ENCODE peak calls at places on chromosomes 16 and 17, in seven cellular contexts. One of them, this sample, is unnamed.

GRCh38 chr16:10103096-10103495 is 79.1 kb downstream of the GRIN2A start:
- DNase-seq in IMR-90: no peak
- DNase-seq in lower leg skin: no peak
- DNase-seq in esophagus muscularis mucosa: no peak
- DNase-seq in body of pancreas: no peak
- DNase-seq in esophagus squamous epithelium: no peak
- DNase-seq in HepG2: no peak
- DNase-seq in this sample: no peak

GRCh38 chr16:29645699-29646187 is 17.3 kb upstream of the SPN start:
- DNase-seq in IMR-90: no peak
- DNase-seq in lower leg skin: no peak
- DNase-seq in esophagus muscularis mucosa: no peak
- DNase-seq in body of pancreas: no peak
- DNase-seq in esophagus squamous epithelium: no peak
- DNase-seq in HepG2: peak
- DNase-seq in this sample: no peak

GRCh38 chr17:42683407-42684031 is 1.2 kb downstream of the CNTNAP1 start:
- DNase-seq in IMR-90: peak
- DNase-seq in lower leg skin: no peak
- DNase-seq in esophagus muscularis mucosa: no peak
- DNase-seq in body of pancreas: no peak
- DNase-seq in esophagus squamous epithelium: no peak
- DNase-seq in HepG2: no peak
- DNase-seq in this sample: no peak

GRCh38 chr16:56068314-56068713 is 123.0 kb upstream of the GNAO1 start:
- DNase-seq in IMR-90: no peak
- DNase-seq in lower leg skin: no peak
- DNase-seq in esophagus muscularis mucosa: no peak
- DNase-seq in body of pancreas: no peak
- DNase-seq in esophagus squamous epithelium: no peak
- DNase-seq in HepG2: no peak
- DNase-seq in this sample: no peak

GRCh38 chr17:64984181-64984580 is 64.9 kb upstream of the LRRC37A3 start:
- DNase-seq in IMR-90: no peak
- DNase-seq in lower leg skin: no peak
- DNase-seq in esophagus muscularis mucosa: no peak
- DNase-seq in body of pancreas: no peak
- DNase-seq in esophagus squamous epithelium: no peak
- DNase-seq in HepG2: no peak
- DNase-seq in this sample: no peak

GRCh38 chr17:18039535-18040286 is 503 bp downstream of the GID4 start:
- DNase-seq in IMR-90: no peak
- DNase-seq in lower leg skin: no peak
- DNase-seq in esophagus muscularis mucosa: no peak
- DNase-seq in body of pancreas: peak
- DNase-seq in esophagus squamous epithelium: no peak
- DNase-seq in HepG2: no peak
- DNase-seq in this sample: peak

GRCh38 chr16:51359141-51359960 is 208.3 kb upstream of the SALL1 start:
- DNase-seq in IMR-90: peak
- DNase-seq in lower leg skin: no peak
- DNase-seq in esophagus muscularis mucosa: no peak
- DNase-seq in body of pancreas: no peak
- DNase-seq in esophagus squamous epithelium: no peak
- DNase-seq in HepG2: no peak
- DNase-seq in this sample: no peak

GRCh38 chr16:24504467-24505345 is 34.7 kb upstream of the RBBP6 start:
- DNase-seq in IMR-90: peak
- DNase-seq in lower leg skin: peak
- DNase-seq in esophagus muscularis mucosa: no peak
- DNase-seq in body of pancreas: peak
- DNase-seq in esophagus squamous epithelium: no peak
- DNase-seq in HepG2: peak
- DNase-seq in this sample: peak

GRCh38 chr16:73176577-73177013 is 128.7 kb upstream of the ZFHX3 start:
- DNase-seq in IMR-90: peak
- DNase-seq in lower leg skin: no peak
- DNase-seq in esophagus muscularis mucosa: no peak
- DNase-seq in body of pancreas: no peak
- DNase-seq in esophagus squamous epithelium: no peak
- DNase-seq in HepG2: peak
- DNase-seq in this sample: peak

GRCh38 chr17:74125160-74125559 is 78.3 kb upstream of the RPL38 start:
- DNase-seq in IMR-90: no peak
- DNase-seq in lower leg skin: no peak
- DNase-seq in esophagus muscularis mucosa: no peak
- DNase-seq in body of pancreas: no peak
- DNase-seq in esophagus squamous epithelium: no peak
- DNase-seq in HepG2: no peak
- DNase-seq in this sample: no peak

GRCh38 chr16:7182510-7183109 is 150.0 kb upstream of the RBFOX1 start:
- DNase-seq in IMR-90: no peak
- DNase-seq in lower leg skin: no peak
- DNase-seq in esophagus muscularis mucosa: no peak
- DNase-seq in body of pancreas: no peak
- DNase-seq in esophagus squamous epithelium: no peak
- DNase-seq in HepG2: no peak
- DNase-seq in this sample: no peak

GRCh38 chr17:68431661-68432071 is 25.6 kb downstream of the WIPI1 start:
- DNase-seq in IMR-90: peak
- DNase-seq in lower leg skin: no peak
- DNase-seq in esophagus muscularis mucosa: no peak
- DNase-seq in body of pancreas: no peak
- DNase-seq in esophagus squamous epithelium: no peak
- DNase-seq in HepG2: peak
- DNase-seq in this sample: peak

DNA sequence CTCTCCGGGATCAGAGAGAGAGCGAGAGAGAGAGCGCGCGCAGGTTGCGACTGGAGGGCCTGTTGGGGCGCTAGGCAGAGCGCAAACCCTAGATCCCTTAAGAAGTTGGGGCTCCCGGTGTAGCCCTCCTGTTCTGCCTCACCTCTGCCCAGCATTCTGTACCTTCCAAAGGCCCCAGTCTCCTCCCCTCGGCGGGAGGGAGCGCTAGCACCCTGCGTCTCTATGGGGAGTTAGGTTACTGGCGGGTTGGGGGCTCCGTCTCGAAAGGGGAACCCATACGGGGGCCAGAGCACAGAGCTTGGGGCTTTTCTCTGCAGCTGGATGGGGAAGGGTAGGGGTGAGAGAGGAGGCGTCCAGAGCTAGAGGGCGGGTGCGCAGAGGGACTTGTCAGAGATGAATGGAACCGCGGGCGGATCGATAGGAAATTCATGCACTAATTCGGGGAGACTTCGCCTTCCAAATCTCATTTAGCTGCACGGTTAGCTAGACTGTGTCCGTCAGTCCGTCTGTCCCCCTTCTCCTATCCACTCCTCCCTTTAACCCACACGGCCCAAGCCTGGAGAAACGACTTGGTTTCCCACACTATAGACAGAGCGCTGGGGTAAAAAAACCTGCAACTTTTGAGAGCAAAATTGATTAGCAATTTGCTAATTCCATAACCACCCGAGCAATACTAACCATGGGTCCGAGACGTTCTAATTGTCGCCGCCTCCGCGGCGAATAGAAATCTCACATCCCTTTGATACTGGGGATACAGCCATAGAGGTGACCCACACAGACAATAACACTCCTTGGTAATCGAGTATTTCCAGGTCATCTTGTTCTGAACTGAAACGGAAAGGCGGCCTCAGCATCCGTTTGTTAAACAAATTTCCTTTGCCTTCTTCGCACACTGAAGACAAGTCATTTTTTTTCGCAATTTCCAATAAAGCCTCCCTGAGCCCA is 738 bp upstream of the HOXB4 start:
- DNase-seq in IMR-90: peak
- DNase-seq in lower leg skin: no peak
- DNase-seq in esophagus muscularis mucosa: no peak
- DNase-seq in body of pancreas: no peak
- DNase-seq in esophagus squamous epithelium: no peak
- DNase-seq in HepG2: no peak
- DNase-seq in this sample: no peak
- TF ChIP-seq POLR2A in IMR-90: no peak
- TF ChIP-seq POLR2A in lower leg skin: no peak
- TF ChIP-seq POLR2A in esophagus muscularis mucosa: no peak
- TF ChIP-seq POLR2A in body of pancreas: no peak
- TF ChIP-seq POLR2A in esophagus squamous epithelium: no peak
- TF ChIP-seq POLR2A in HepG2: no peak
- TF ChIP-seq POLR2A in this sample: no peak

GRCh38 chr17:39739885-39740356 is 2.2 kb downstream of the GRB7 start:
- DNase-seq in IMR-90: no peak
- DNase-seq in lower leg skin: no peak
- DNase-seq in esophagus muscularis mucosa: no peak
- DNase-seq in body of pancreas: no peak
- DNase-seq in esophagus squamous epithelium: no peak
- DNase-seq in HepG2: peak
- DNase-seq in this sample: no peak

GRCh38 chr17:39737761-39738567 is at the start of gene GRB7:
- DNase-seq in IMR-90: no peak
- DNase-seq in lower leg skin: peak
- DNase-seq in esophagus muscularis mucosa: no peak
- DNase-seq in body of pancreas: peak
- DNase-seq in esophagus squamous epithelium: no peak
- DNase-seq in HepG2: peak
- DNase-seq in this sample: no peak

GRCh38 chr17:39738568-39738901 is 797 bp downstream of the GRB7 start:
- DNase-seq in IMR-90: no peak
- DNase-seq in lower leg skin: peak
- DNase-seq in esophagus muscularis mucosa: no peak
- DNase-seq in body of pancreas: peak
- DNase-seq in esophagus squamous epithelium: no peak
- DNase-seq in HepG2: peak
- DNase-seq in this sample: no peak

GRCh38 chr17:39740357-39741111 is 2.8 kb downstream of the GRB7 start:
- DNase-seq in IMR-90: peak
- DNase-seq in lower leg skin: peak
- DNase-seq in esophagus muscularis mucosa: no peak
- DNase-seq in body of pancreas: no peak
- DNase-seq in esophagus squamous epithelium: no peak
- DNase-seq in HepG2: peak
- DNase-seq in this sample: peak

GRCh38 chr17:39739020-39739884 is 1.5 kb downstream of the GRB7 start:
- DNase-seq in IMR-90: no peak
- DNase-seq in lower leg skin: peak
- DNase-seq in esophagus muscularis mucosa: no peak
- DNase-seq in body of pancreas: peak
- DNase-seq in esophagus squamous epithelium: no peak
- DNase-seq in HepG2: peak
- DNase-seq in this sample: no peak
- TF ChIP-seq POLR2A in IMR-90: no peak
- TF ChIP-seq POLR2A in lower leg skin: no peak
- TF ChIP-seq POLR2A in esophagus muscularis mucosa: no peak
- TF ChIP-seq POLR2A in body of pancreas: no peak
- TF ChIP-seq POLR2A in esophagus squamous epithelium: peak
- TF ChIP-seq POLR2A in HepG2: peak
- TF ChIP-seq POLR2A in this sample: no peak

GRCh38 chr17:57987582-57988300 is at the start of gene VEZF1:
- DNase-seq in IMR-90: peak
- DNase-seq in lower leg skin: peak
- DNase-seq in esophagus muscularis mucosa: peak
- DNase-seq in body of pancreas: peak
- DNase-seq in esophagus squamous epithelium: no peak
- DNase-seq in HepG2: peak
- DNase-seq in this sample: peak
- TF ChIP-seq POLR2A in IMR-90: no peak
- TF ChIP-seq POLR2A in lower leg skin: no peak
- TF ChIP-seq POLR2A in esophagus muscularis mucosa: peak
- TF ChIP-seq POLR2A in body of pancreas: no peak
- TF ChIP-seq POLR2A in esophagus squamous epithelium: peak
- TF ChIP-seq POLR2A in HepG2: peak
- TF ChIP-seq POLR2A in this sample: peak

DNA sequence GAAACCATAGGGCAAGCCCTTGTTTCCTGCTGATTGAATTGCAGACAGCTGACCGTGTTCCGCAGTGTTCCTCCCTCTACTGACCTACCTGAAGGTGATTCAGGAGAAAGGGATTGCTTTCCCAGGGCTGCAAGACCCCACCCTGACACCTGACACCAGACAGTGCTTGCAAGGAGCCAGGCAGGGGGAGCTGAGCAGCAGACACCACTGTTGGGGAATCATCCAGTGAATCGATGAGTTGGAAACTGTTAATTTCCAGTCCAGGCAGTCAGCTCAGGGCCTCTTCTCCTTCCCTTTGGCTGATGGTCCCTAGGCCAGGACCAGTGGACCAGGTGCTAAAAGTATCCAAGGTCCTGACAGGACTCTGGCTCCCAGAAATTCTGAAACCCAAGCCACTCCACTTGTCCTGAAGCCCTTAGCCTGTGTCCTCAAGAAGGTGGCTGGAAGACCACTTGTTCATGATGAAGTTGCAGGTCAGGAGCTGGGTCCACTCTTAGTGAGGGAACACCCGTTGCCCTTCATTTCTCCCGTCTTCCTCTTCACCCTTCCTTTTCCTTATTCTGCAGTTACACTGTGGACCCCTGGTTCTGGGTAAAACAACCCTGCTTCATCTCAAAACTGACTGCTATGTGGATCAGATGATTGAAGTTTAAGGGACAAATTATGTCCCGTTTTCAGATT is 9.5 kb upstream of the UNK start:
- DNase-seq in IMR-90: peak
- DNase-seq in lower leg skin: peak
- DNase-seq in esophagus muscularis mucosa: no peak
- DNase-seq in body of pancreas: no peak
- DNase-seq in esophagus squamous epithelium: no peak
- DNase-seq in HepG2: no peak
- DNase-seq in this sample: no peak
- TF ChIP-seq POLR2A in IMR-90: peak
- TF ChIP-seq POLR2A in lower leg skin: no peak
- TF ChIP-seq POLR2A in esophagus muscularis mucosa: no peak
- TF ChIP-seq POLR2A in body of pancreas: peak
- TF ChIP-seq POLR2A in esophagus squamous epithelium: no peak
- TF ChIP-seq POLR2A in HepG2: no peak
- TF ChIP-seq POLR2A in this sample: no peak

GRCh38 chr17:40158438-40158837 is 18.1 kb downstream of the CASC3 start:
- DNase-seq in IMR-90: no peak
- DNase-seq in lower leg skin: no peak
- DNase-seq in esophagus muscularis mucosa: no peak
- DNase-seq in body of pancreas: no peak
- DNase-seq in esophagus squamous epithelium: no peak
- DNase-seq in HepG2: no peak
- DNase-seq in this sample: no peak
- TF ChIP-seq POLR2A in IMR-90: no peak
- TF ChIP-seq POLR2A in lower leg skin: no peak
- TF ChIP-seq POLR2A in esophagus muscularis mucosa: no peak
- TF ChIP-seq POLR2A in body of pancreas: no peak
- TF ChIP-seq POLR2A in esophagus squamous epithelium: no peak
- TF ChIP-seq POLR2A in HepG2: no peak
- TF ChIP-seq POLR2A in this sample: no peak

This sample was measured in H54.